ENCODE peak calls at places on chromosomes 16 and 17, in nine cellular contexts. One of them, this sample, is unnamed.

GRCh38 chr16:28067604-28068382 is 4.3 kb upstream of the GSG1L start:
- DNase-seq in HEK293T: no peak
- DNase-seq in tibial nerve: peak; percentile 23
- DNase-seq in NCI-H345: no peak
- DNase-seq in EL: peak; percentile 63
- DNase-seq in NCI-H1092: no peak
- DNase-seq in SHP77 treated with DMSO at 0.1 percent for 48 hours: no peak
- DNase-seq in effector memory CD8-positive, alpha-beta T cell: no peak
- DNase-seq in Calu3: no peak
- DNase-seq in this sample: no peak

GRCh38 chr17:51445934-51446333 is 185.6 kb downstream of the UTP18 start:
- DNase-seq in HEK293T: no peak
- DNase-seq in NCI-H1092: no peak
- DNase-seq in SHP77 treated with DMSO at 0.1 percent for 48 hours: no peak
- DNase-seq in NCI-H345: no peak
- DNase-seq in Calu3: no peak
- DNase-seq in effector memory CD8-positive, alpha-beta T cell: no peak
- DNase-seq in EL: no peak
- DNase-seq in tibial nerve: no peak
- DNase-seq in this sample: no peak

GRCh38 chr16:23408242-23409201 is 44.5 kb downstream of the COG7 start:
- DNase-seq in effector memory CD8-positive, alpha-beta T cell: no peak
- DNase-seq in Calu3: no peak
- DNase-seq in HEK293T: peak; percentile 34
- DNase-seq in SHP77 treated with DMSO at 0.1 percent for 48 hours: no peak
- DNase-seq in NCI-H345: peak; percentile 68
- DNase-seq in EL: peak; percentile 70
- DNase-seq in tibial nerve: peak; percentile 27
- DNase-seq in NCI-H1092: no peak
- DNase-seq in this sample: peak; percentile 41

GRCh38 chr16:66335704-66336329 is 30.7 kb upstream of the CDH5 start:
- DNase-seq in tibial nerve: no peak
- DNase-seq in EL: peak; percentile 23
- DNase-seq in NCI-H1092: peak; percentile 94
- DNase-seq in HEK293T: peak; percentile 53
- DNase-seq in SHP77 treated with DMSO at 0.1 percent for 48 hours: peak; percentile 92
- DNase-seq in effector memory CD8-positive, alpha-beta T cell: no peak
- DNase-seq in NCI-H345: peak; percentile 94
- DNase-seq in Calu3: peak; percentile 41
- DNase-seq in this sample: peak; percentile 82

GRCh38 chr16:9844361-9844760 is 337.9 kb downstream of the GRIN2A start:
- DNase-seq in HEK293T: no peak
- DNase-seq in EL: peak; percentile 78
- DNase-seq in SHP77 treated with DMSO at 0.1 percent for 48 hours: no peak
- DNase-seq in NCI-H345: no peak
- DNase-seq in Calu3: peak; percentile 32
- DNase-seq in tibial nerve: no peak
- DNase-seq in effector memory CD8-positive, alpha-beta T cell: no peak
- DNase-seq in NCI-H1092: no peak
- DNase-seq in this sample: no peak

GRCh38 chr16:57262841-57263584 is 18.0 kb downstream of the ARL2BP start:
- DNase-seq in HEK293T: no peak
- DNase-seq in tibial nerve: no peak
- DNase-seq in EL: no peak
- DNase-seq in effector memory CD8-positive, alpha-beta T cell: no peak
- DNase-seq in NCI-H345: no peak
- DNase-seq in Calu3: no peak
- DNase-seq in NCI-H1092: no peak
- DNase-seq in SHP77 treated with DMSO at 0.1 percent for 48 hours: no peak
- DNase-seq in this sample: peak; percentile 75

GRCh38 chr17:28211811-28212210 is 107.2 kb upstream of the TMEM97 start:
- DNase-seq in EL: no peak
- DNase-seq in tibial nerve: no peak
- DNase-seq in HEK293T: no peak
- DNase-seq in effector memory CD8-positive, alpha-beta T cell: no peak
- DNase-seq in NCI-H345: no peak
- DNase-seq in NCI-H1092: no peak
- DNase-seq in Calu3: no peak
- DNase-seq in SHP77 treated with DMSO at 0.1 percent for 48 hours: no peak
- DNase-seq in this sample: no peak

GRCh38 chr16:11250786-11251524 is 5.0 kb downstream of the SOCS1 start:
- DNase-seq in EL: no peak
- DNase-seq in NCI-H345: no peak
- DNase-seq in Calu3: no peak
- DNase-seq in HEK293T: no peak
- DNase-seq in SHP77 treated with DMSO at 0.1 percent for 48 hours: no peak
- DNase-seq in NCI-H1092: no peak
- DNase-seq in effector memory CD8-positive, alpha-beta T cell: no peak
- DNase-seq in tibial nerve: no peak
- DNase-seq in this sample: no peak

GRCh38 chr17:4199818-4200402 is 56.9 kb downstream of the CYB5D2 start:
- DNase-seq in NCI-H1092: peak; percentile 2
- DNase-seq in NCI-H345: no peak
- DNase-seq in tibial nerve: no peak
- DNase-seq in HEK293T: peak; percentile 71
- DNase-seq in SHP77 treated with DMSO at 0.1 percent for 48 hours: no peak
- DNase-seq in EL: peak; percentile 45
- DNase-seq in effector memory CD8-positive, alpha-beta T cell: peak; percentile 34
- DNase-seq in Calu3: peak; percentile 23
- DNase-seq in this sample: no peak

GRCh38 chr17:62781356-62781755 is 26.8 kb downstream of the MARCHF10 start:
- DNase-seq in tibial nerve: no peak
- DNase-seq in SHP77 treated with DMSO at 0.1 percent for 48 hours: no peak
- DNase-seq in HEK293T: no peak
- DNase-seq in Calu3: no peak
- DNase-seq in NCI-H1092: no peak
- DNase-seq in effector memory CD8-positive, alpha-beta T cell: no peak
- DNase-seq in EL: peak; percentile 21
- DNase-seq in NCI-H345: no peak
- DNase-seq in this sample: no peak

GRCh38 chr16:4477966-4478365 is 1.8 kb downstream of the HMOX2 start:
- DNase-seq in Calu3: peak; percentile 52
- DNase-seq in SHP77 treated with DMSO at 0.1 percent for 48 hours: peak; percentile 6
- DNase-seq in NCI-H345: peak; percentile 27
- DNase-seq in EL: peak; percentile 54
- DNase-seq in effector memory CD8-positive, alpha-beta T cell: no peak
- DNase-seq in NCI-H1092: no peak
- DNase-seq in tibial nerve: peak; percentile 33
- DNase-seq in HEK293T: peak; percentile 33
- DNase-seq in this sample: no peak

GRCh38 chr16:11108466-11108805 is 147.6 kb downstream of the SOCS1 start:
- DNase-seq in EL: no peak
- DNase-seq in SHP77 treated with DMSO at 0.1 percent for 48 hours: no peak
- DNase-seq in effector memory CD8-positive, alpha-beta T cell: no peak
- DNase-seq in HEK293T: no peak
- DNase-seq in Calu3: no peak
- DNase-seq in NCI-H1092: no peak
- DNase-seq in tibial nerve: no peak
- DNase-seq in NCI-H345: no peak
- DNase-seq in this sample: no peak

GRCh38 chr17:4362141-4362540 is 4.3 kb downstream of the UBE2G1 start:
- DNase-seq in NCI-H345: no peak
- DNase-seq in effector memory CD8-positive, alpha-beta T cell: no peak
- DNase-seq in HEK293T: no peak
- DNase-seq in EL: no peak
- DNase-seq in SHP77 treated with DMSO at 0.1 percent for 48 hours: no peak
- DNase-seq in Calu3: no peak
- DNase-seq in tibial nerve: no peak
- DNase-seq in NCI-H1092: no peak
- DNase-seq in this sample: no peak

GRCh38 chr17:45125509-45125908 is 6.8 kb downstream of the PLCD3 start:
- DNase-seq in NCI-H1092: no peak
- DNase-seq in NCI-H345: no peak
- DNase-seq in EL: no peak
- DNase-seq in SHP77 treated with DMSO at 0.1 percent for 48 hours: no peak
- DNase-seq in effector memory CD8-positive, alpha-beta T cell: no peak
- DNase-seq in HEK293T: no peak
- DNase-seq in Calu3: no peak
- DNase-seq in tibial nerve: no peak
- DNase-seq in this sample: no peak

GRCh38 chr16:27446721-27447120 is 44.7 kb downstream of the IL21R start:
- DNase-seq in effector memory CD8-positive, alpha-beta T cell: peak; percentile 88
- DNase-seq in NCI-H1092: no peak
- DNase-seq in HEK293T: no peak
- DNase-seq in tibial nerve: no peak
- DNase-seq in NCI-H345: no peak
- DNase-seq in Calu3: no peak
- DNase-seq in EL: no peak
- DNase-seq in SHP77 treated with DMSO at 0.1 percent for 48 hours: no peak
- DNase-seq in this sample: no peak

This sample was measured in dorsolateral prefrontal cortex.